ENCODE peak calls at places on chromosome 2, in eight cellular contexts. One of them, this sample, is unnamed.

GRCh38 chr2:168697668-168698121 is 104.7 kb upstream of the NOSTRIN start:
- DNase-seq in colonic mucosa: peak; percentile 59
- DNase-seq in CD4-positive, alpha-beta T cell: no peak
- DNase-seq in thoracic aorta: no peak
- DNase-seq in mucosa of descending colon: peak; percentile 67
- DNase-seq in CD8-positive, alpha-beta T cell: no peak
- DNase-seq in HFF-Myc: no peak
- DNase-seq in K562: no peak
- DNase-seq in this sample: no peak

GRCh38 chr2:125281242-125281641 is 1256.2 kb downstream of the CNTNAP5 start:
- DNase-seq in colonic mucosa: no peak
- DNase-seq in CD4-positive, alpha-beta T cell: no peak
- DNase-seq in thoracic aorta: no peak
- DNase-seq in mucosa of descending colon: no peak
- DNase-seq in CD8-positive, alpha-beta T cell: no peak
- DNase-seq in HFF-Myc: no peak
- DNase-seq in K562: no peak
- DNase-seq in this sample: no peak

GRCh38 chr2:68878753-68879152 is 7.6 kb upstream of the BMP10 start:
- DNase-seq in colonic mucosa: no peak
- DNase-seq in CD4-positive, alpha-beta T cell: no peak
- DNase-seq in thoracic aorta: no peak
- DNase-seq in mucosa of descending colon: no peak
- DNase-seq in CD8-positive, alpha-beta T cell: no peak
- DNase-seq in HFF-Myc: no peak
- DNase-seq in K562: no peak
- DNase-seq in this sample: no peak

GRCh38 chr2:140988597-140988996 is 1142.2 kb downstream of the LRP1B start:
- DNase-seq in colonic mucosa: no peak
- DNase-seq in CD4-positive, alpha-beta T cell: no peak
- DNase-seq in thoracic aorta: no peak
- DNase-seq in mucosa of descending colon: no peak
- DNase-seq in CD8-positive, alpha-beta T cell: no peak
- DNase-seq in HFF-Myc: no peak
- DNase-seq in K562: no peak
- DNase-seq in this sample: no peak

GRCh38 chr2:73896362-73897239 is 3.8 kb downstream of the ACTG2 start:
- DNase-seq in colonic mucosa: no peak
- DNase-seq in CD4-positive, alpha-beta T cell: peak; percentile 19
- DNase-seq in thoracic aorta: no peak
- DNase-seq in mucosa of descending colon: peak; percentile 28
- DNase-seq in CD8-positive, alpha-beta T cell: peak; percentile 54
- DNase-seq in HFF-Myc: peak; percentile 85
- DNase-seq in K562: no peak
- DNase-seq in this sample: no peak

GRCh38 chr2:190683802-190684201 is 34.9 kb downstream of the NAB1 start:
- DNase-seq in colonic mucosa: no peak
- DNase-seq in CD4-positive, alpha-beta T cell: no peak
- DNase-seq in thoracic aorta: no peak
- DNase-seq in mucosa of descending colon: no peak
- DNase-seq in CD8-positive, alpha-beta T cell: no peak
- DNase-seq in HFF-Myc: no peak
- DNase-seq in K562: no peak
- DNase-seq in this sample: no peak

GRCh38 chr2:64638502-64639120 is 15.1 kb downstream of the SERTAD2 start:
- DNase-seq in colonic mucosa: no peak
- DNase-seq in CD4-positive, alpha-beta T cell: no peak
- DNase-seq in thoracic aorta: no peak
- DNase-seq in mucosa of descending colon: no peak
- DNase-seq in CD8-positive, alpha-beta T cell: no peak
- DNase-seq in HFF-Myc: no peak
- DNase-seq in K562: no peak
- DNase-seq in this sample: no peak

GRCh38 chr2:225270861-225271260 is 128.6 kb upstream of the NYAP2 start:
- DNase-seq in colonic mucosa: no peak
- DNase-seq in CD4-positive, alpha-beta T cell: no peak
- DNase-seq in thoracic aorta: no peak
- DNase-seq in mucosa of descending colon: peak; percentile 24
- DNase-seq in CD8-positive, alpha-beta T cell: no peak
- DNase-seq in HFF-Myc: peak; percentile 22
- DNase-seq in K562: peak; percentile 9
- DNase-seq in this sample: no peak

GRCh38 chr2:143732076-143732475 is 602.9 kb downstream of the ARHGAP15 start:
- DNase-seq in colonic mucosa: no peak
- DNase-seq in CD4-positive, alpha-beta T cell: no peak
- DNase-seq in thoracic aorta: no peak
- DNase-seq in mucosa of descending colon: no peak
- DNase-seq in CD8-positive, alpha-beta T cell: no peak
- DNase-seq in HFF-Myc: no peak
- DNase-seq in K562: no peak
- DNase-seq in this sample: no peak

GRCh38 chr2:74290466-74291216 is 52.6 kb downstream of the SLC4A5 start:
- DNase-seq in colonic mucosa: peak; percentile 25
- DNase-seq in CD4-positive, alpha-beta T cell: peak; percentile 39
- DNase-seq in thoracic aorta: no peak
- DNase-seq in mucosa of descending colon: peak; percentile 44
- DNase-seq in CD8-positive, alpha-beta T cell: peak; percentile 70
- DNase-seq in HFF-Myc: no peak
- DNase-seq in K562: no peak
- DNase-seq in this sample: no peak

GRCh38 chr2:154375625-154376020 is 322.9 kb upstream of the KCNJ3 start:
- DNase-seq in colonic mucosa: no peak
- DNase-seq in CD4-positive, alpha-beta T cell: no peak
- DNase-seq in thoracic aorta: no peak
- DNase-seq in mucosa of descending colon: no peak
- DNase-seq in CD8-positive, alpha-beta T cell: no peak
- DNase-seq in HFF-Myc: no peak
- DNase-seq in K562: no peak
- DNase-seq in this sample: no peak

GRCh38 chr2:66433945-66434678 is 813 bp upstream of the MEIS1 start:
- DNase-seq in colonic mucosa: no peak
- DNase-seq in CD4-positive, alpha-beta T cell: no peak
- DNase-seq in thoracic aorta: no peak
- DNase-seq in mucosa of descending colon: no peak
- DNase-seq in CD8-positive, alpha-beta T cell: no peak
- DNase-seq in HFF-Myc: no peak
- DNase-seq in K562: peak; percentile 43
- DNase-seq in this sample: peak; percentile 71

DNA sequence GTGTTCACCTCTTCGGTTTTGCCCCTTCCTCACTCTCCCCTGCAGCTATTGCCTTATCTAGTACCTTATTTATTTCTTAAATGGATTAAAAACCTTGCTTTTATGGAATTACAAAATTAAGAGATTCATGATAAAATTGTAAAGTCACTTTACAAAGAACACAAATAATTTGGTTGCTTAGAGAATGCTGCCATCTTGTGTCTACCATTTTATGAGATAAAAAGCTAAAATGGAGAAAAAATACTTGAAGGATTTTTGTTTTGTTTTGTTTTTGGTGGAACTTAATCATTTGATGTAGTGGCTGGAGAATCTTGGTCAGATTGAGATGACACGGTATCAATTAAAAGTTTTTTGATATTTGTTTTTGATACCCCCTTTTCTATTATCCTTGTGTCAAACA is 69.6 kb downstream of the R3HDM1 start:
- DNase-seq in colonic mucosa: no peak
- DNase-seq in CD4-positive, alpha-beta T cell: no peak
- DNase-seq in thoracic aorta: no peak
- DNase-seq in mucosa of descending colon: no peak
- DNase-seq in CD8-positive, alpha-beta T cell: no peak
- DNase-seq in HFF-Myc: no peak
- DNase-seq in K562: no peak
- DNase-seq in this sample: no peak
- TF ChIP-seq CTCF in colonic mucosa: no peak
- TF ChIP-seq CTCF in CD4-positive, alpha-beta T cell: peak; percentile 35
- TF ChIP-seq CTCF in thoracic aorta: no peak
- TF ChIP-seq CTCF in mucosa of descending colon: no peak
- TF ChIP-seq CTCF in CD8-positive, alpha-beta T cell: peak; percentile 46
- TF ChIP-seq CTCF in HFF-Myc: no peak
- TF ChIP-seq CTCF in K562: peak; percentile 5
- TF ChIP-seq CTCF in this sample: no peak

GRCh38 chr2:195533771-195534642 is 123.0 kb upstream of the SLC39A10 start:
- DNase-seq in colonic mucosa: no peak
- DNase-seq in CD4-positive, alpha-beta T cell: peak; percentile 64
- DNase-seq in thoracic aorta: peak; percentile 80
- DNase-seq in mucosa of descending colon: no peak
- DNase-seq in CD8-positive, alpha-beta T cell: peak; percentile 67
- DNase-seq in HFF-Myc: peak; percentile 36
- DNase-seq in K562: peak; percentile 21
- DNase-seq in this sample: no peak
- TF ChIP-seq CTCF in colonic mucosa: no peak
- TF ChIP-seq CTCF in CD4-positive, alpha-beta T cell: no peak
- TF ChIP-seq CTCF in thoracic aorta: no peak
- TF ChIP-seq CTCF in mucosa of descending colon: no peak
- TF ChIP-seq CTCF in CD8-positive, alpha-beta T cell: no peak
- TF ChIP-seq CTCF in HFF-Myc: no peak
- TF ChIP-seq CTCF in K562: no peak
- TF ChIP-seq CTCF in this sample: no peak

GRCh38 chr2:205496370-205496769 is 185.9 kb upstream of the NRP2 start:
- DNase-seq in colonic mucosa: no peak
- DNase-seq in CD4-positive, alpha-beta T cell: no peak
- DNase-seq in thoracic aorta: no peak
- DNase-seq in mucosa of descending colon: no peak
- DNase-seq in CD8-positive, alpha-beta T cell: no peak
- DNase-seq in HFF-Myc: no peak
- DNase-seq in K562: no peak
- DNase-seq in this sample: no peak
- TF ChIP-seq CTCF in colonic mucosa: no peak
- TF ChIP-seq CTCF in CD4-positive, alpha-beta T cell: no peak
- TF ChIP-seq CTCF in thoracic aorta: no peak
- TF ChIP-seq CTCF in mucosa of descending colon: no peak
- TF ChIP-seq CTCF in CD8-positive, alpha-beta T cell: no peak
- TF ChIP-seq CTCF in HFF-Myc: no peak
- TF ChIP-seq CTCF in K562: no peak
- TF ChIP-seq CTCF in this sample: no peak

DNA sequence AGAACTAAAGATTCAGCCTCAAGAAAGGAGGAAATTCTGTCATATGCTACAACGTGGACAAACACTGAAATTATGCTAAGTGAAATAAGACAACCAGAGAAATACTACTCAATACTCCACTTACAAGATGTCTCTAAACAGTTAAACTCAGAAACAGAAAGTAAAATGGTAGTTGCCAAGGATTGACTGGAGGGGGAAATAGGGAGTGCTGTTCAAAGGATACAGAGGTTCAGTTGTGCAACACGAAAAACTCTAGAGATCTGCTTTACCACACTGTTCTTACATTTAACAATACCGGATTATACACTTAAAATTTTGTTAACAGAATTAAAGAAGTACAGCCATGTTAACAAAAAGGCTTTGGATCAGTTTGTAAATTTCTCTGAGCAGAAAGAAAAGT is 39.8 kb upstream of the C2orf15 start:
- DNase-seq in colonic mucosa: no peak
- DNase-seq in CD4-positive, alpha-beta T cell: no peak
- DNase-seq in thoracic aorta: no peak
- DNase-seq in mucosa of descending colon: no peak
- DNase-seq in CD8-positive, alpha-beta T cell: no peak
- DNase-seq in HFF-Myc: no peak
- DNase-seq in K562: peak; percentile 7
- DNase-seq in this sample: no peak
- TF ChIP-seq CTCF in colonic mucosa: no peak
- TF ChIP-seq CTCF in CD4-positive, alpha-beta T cell: no peak
- TF ChIP-seq CTCF in thoracic aorta: no peak
- TF ChIP-seq CTCF in mucosa of descending colon: no peak
- TF ChIP-seq CTCF in CD8-positive, alpha-beta T cell: no peak
- TF ChIP-seq CTCF in HFF-Myc: no peak
- TF ChIP-seq CTCF in K562: no peak
- TF ChIP-seq CTCF in this sample: no peak

GRCh38 chr2:85019121-85019520 is 48.2 kb downstream of the KCMF1 start:
- DNase-seq in colonic mucosa: no peak
- DNase-seq in CD4-positive, alpha-beta T cell: no peak
- DNase-seq in thoracic aorta: no peak
- DNase-seq in mucosa of descending colon: no peak
- DNase-seq in CD8-positive, alpha-beta T cell: no peak
- DNase-seq in HFF-Myc: no peak
- DNase-seq in K562: no peak
- DNase-seq in this sample: no peak

GRCh38 chr2:85015653-85016360 is 44.8 kb downstream of the KCMF1 start:
- DNase-seq in colonic mucosa: no peak
- DNase-seq in CD4-positive, alpha-beta T cell: no peak
- DNase-seq in thoracic aorta: no peak
- DNase-seq in mucosa of descending colon: no peak
- DNase-seq in CD8-positive, alpha-beta T cell: no peak
- DNase-seq in HFF-Myc: no peak
- DNase-seq in K562: no peak
- DNase-seq in this sample: no peak

GRCh38 chr2:85012855-85013254 is 41.9 kb downstream of the KCMF1 start:
- DNase-seq in colonic mucosa: no peak
- DNase-seq in CD4-positive, alpha-beta T cell: no peak
- DNase-seq in thoracic aorta: no peak
- DNase-seq in mucosa of descending colon: no peak
- DNase-seq in CD8-positive, alpha-beta T cell: no peak
- DNase-seq in HFF-Myc: no peak
- DNase-seq in K562: no peak
- DNase-seq in this sample: no peak

GRCh38 chr2:85018049-85018447 is 47.1 kb downstream of the KCMF1 start:
- DNase-seq in colonic mucosa: no peak
- DNase-seq in CD4-positive, alpha-beta T cell: no peak
- DNase-seq in thoracic aorta: no peak
- DNase-seq in mucosa of descending colon: no peak
- DNase-seq in CD8-positive, alpha-beta T cell: no peak
- DNase-seq in HFF-Myc: no peak
- DNase-seq in K562: no peak
- DNase-seq in this sample: no peak

DNA sequence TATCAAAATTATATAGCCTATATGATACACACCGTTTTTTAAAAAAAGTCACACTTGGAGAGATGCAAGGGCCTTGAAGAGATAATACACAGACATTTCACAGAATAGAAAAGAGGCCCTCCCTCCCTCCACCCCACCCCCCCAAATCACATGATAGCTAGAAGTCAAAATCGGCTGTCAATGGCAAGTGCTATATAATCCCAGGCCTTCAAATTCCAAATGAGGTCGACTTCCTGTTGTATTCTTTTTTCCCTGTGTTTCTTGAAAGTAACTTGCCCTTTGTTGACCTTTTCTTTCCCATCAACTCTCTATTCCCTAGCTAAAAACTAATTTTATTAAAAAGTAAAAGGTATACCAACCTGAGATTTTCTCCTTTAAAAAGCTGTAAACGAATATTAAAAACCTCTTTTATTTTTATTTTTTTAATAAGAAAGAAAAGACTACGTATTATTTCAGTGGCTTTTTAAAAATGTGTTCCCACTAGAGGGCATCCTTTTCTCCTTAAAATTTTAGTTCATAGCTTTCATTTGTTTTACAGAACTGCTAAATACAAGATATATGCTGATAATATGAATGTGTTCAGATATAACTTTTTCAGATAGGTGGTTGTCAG is 46.6 kb downstream of the KCMF1 start:
- DNase-seq in colonic mucosa: no peak
- DNase-seq in CD4-positive, alpha-beta T cell: no peak
- DNase-seq in thoracic aorta: no peak
- DNase-seq in mucosa of descending colon: no peak
- DNase-seq in CD8-positive, alpha-beta T cell: no peak
- DNase-seq in HFF-Myc: no peak
- DNase-seq in K562: no peak
- DNase-seq in this sample: no peak
- TF ChIP-seq CTCF in colonic mucosa: no peak
- TF ChIP-seq CTCF in CD4-positive, alpha-beta T cell: peak; percentile 65
- TF ChIP-seq CTCF in thoracic aorta: no peak
- TF ChIP-seq CTCF in mucosa of descending colon: peak; percentile 16
- TF ChIP-seq CTCF in CD8-positive, alpha-beta T cell: peak; percentile 56
- TF ChIP-seq CTCF in HFF-Myc: peak; percentile 14
- TF ChIP-seq CTCF in K562: peak; percentile 23
- TF ChIP-seq CTCF in this sample: peak; percentile 62

This sample was measured in endothelial cell.